ENCODE peak calls at places on chromosomes 6 and 20, in five cellular contexts. T, A, H, Z and F are unnamed samples. For H3K4me1, the result is how much of the 10 kb centered on the place peaks cover.

GRCh38 chr20:32845786-32846185 is 12.9 kb upstream of the EFCAB8 start:
- DNase-seq in Z (peak), H (no peak), T (no peak), A (no peak), F (no peak)

GRCh38 chr6:34051339-34051919 is 94.5 kb downstream of the GRM4 start:
- DNase-seq in Z (no peak), A (no peak), T (no peak), H (peak), F (no peak)

GRCh38 chr6:17334265-17334664 is 53.1 kb downstream of the RBM24 start:
- DNase-seq in H (no peak), T (no peak), Z (peak), A (no peak), F (peak)

GRCh38 chr6:85506441-85507093 is 56.7 kb downstream of the NT5E start:
- DNase-seq in H (no peak), A (no peak), Z (no peak), T (no peak), F (no peak)

GRCh38 chr20:444117-444516 is 18.2 kb downstream of the TBC1D20 start:
- DNase-seq in Z (peak), H (no peak), A (no peak), T (no peak), F (no peak)

GRCh38 chr6:106825156-106825555 is 149.4 kb downstream of the CD24 start:
- DNase-seq in T (no peak), H (no peak), Z (no peak), A (no peak), F (no peak)

GRCh38 chr6:136051140-136051775 is 198.9 kb downstream of the MTFR2 start:
- DNase-seq in H (no peak), Z (no peak), A (no peak), T (no peak), F (no peak)

GRCh38 chr6:82570083-82570482 is 206.5 kb downstream of the TPBG start:
- DNase-seq in Z (no peak), H (no peak), T (no peak), A (no peak), F (no peak)

GRCh38 chr20:38672504-38672903 is 51.8 kb upstream of the SLC32A1 start:
- DNase-seq in Z (no peak), A (no peak), H (no peak), T (no peak), F (peak)

GRCh38 chr20:2593756-2594155 is 57.4 kb downstream of the TMC2 start:
- DNase-seq in A (no peak), H (no peak), Z (no peak), T (no peak), F (no peak)

GRCh38 chr6:117396228-117396627 is 29.5 kb downstream of the ROS1 start:
- DNase-seq in H (no peak), A (no peak), T (no peak), Z (peak), F (no peak)

GRCh38 chr6:71967436-71967835 is 81.1 kb downstream of the RIMS1 start:
- DNase-seq in A (no peak), H (no peak), T (no peak), Z (peak), F (no peak)

GRCh38 chr6:152821525-152821924 is 70.9 kb downstream of the VIP start:
- DNase-seq in H (no peak), A (no peak), T (peak), Z (peak), F (no peak)

GRCh38 chr6:97175806-97176205 is 107.2 kb downstream of the MMS22L start:
- DNase-seq in Z (no peak), H (no peak), T (no peak), A (no peak), F (no peak)

GRCh38 chr6:32178547-32179440 is 589 bp downstream of the RNF5 start:
- DNase-seq in H (no peak), Z (peak), A (no peak), T (no peak), F (no peak)

GRCh38 chr20:24136659-24137246 is 148.2 kb upstream of the GGTLC1 start:
- DNase-seq in T (no peak), H (no peak), Z (no peak), A (no peak), F (peak)

GRCh38 chr20:17857639-17858449 is 110.8 kb downstream of the SNX5 start:
- DNase-seq in T (no peak), Z (no peak), H (no peak), A (no peak), F (no peak)

GRCh38 chr6:105209950-105210706 is 30.3 kb upstream of the POPDC3 start:
- DNase-seq in A (no peak), Z (peak), T (no peak), H (no peak), F (no peak)

GRCh38 chr6:10314163-10314955 is 100.5 kb downstream of the TFAP2A start:
- DNase-seq in A (no peak), H (no peak), Z (no peak), T (no peak), F (no peak)

GRCh38 chr20:8322654-8323053 is 190.6 kb downstream of the PLCB1 start:
- DNase-seq in H (no peak), T (no peak), A (no peak), Z (no peak), F (no peak)

GRCh38 chr20:39108746-39109145 is 146.6 kb downstream of the DHX35 start:
- DNase-seq in H (no peak), Z (peak), A (no peak), T (no peak), F (no peak)

DNA sequence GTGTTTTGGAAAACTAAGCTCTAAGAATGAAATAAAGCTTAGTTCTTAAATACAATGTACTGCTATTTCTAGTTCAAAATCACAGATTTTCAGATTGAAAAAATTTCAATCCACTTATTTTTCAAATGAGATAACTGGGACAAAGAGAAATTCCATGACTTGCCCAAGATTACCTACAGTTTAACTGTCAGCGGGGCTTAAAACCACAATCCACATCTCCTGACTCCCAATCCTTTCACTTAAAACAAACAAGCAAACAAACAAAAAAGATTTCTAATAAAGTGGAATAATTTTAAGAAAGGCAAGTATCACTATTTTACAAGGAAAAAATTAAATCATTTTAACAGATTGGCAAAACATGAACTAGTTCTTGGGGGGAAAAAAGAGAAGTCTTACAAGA is 4.2 kb downstream of the PHIP start:
- DNase-seq in T (no peak), Z (no peak), H (no peak), A (no peak), F (no peak)
- H3K4me3 ChIP-seq in T (peak), Z (peak), H (no peak), A (no peak), F (no peak)

DNA sequence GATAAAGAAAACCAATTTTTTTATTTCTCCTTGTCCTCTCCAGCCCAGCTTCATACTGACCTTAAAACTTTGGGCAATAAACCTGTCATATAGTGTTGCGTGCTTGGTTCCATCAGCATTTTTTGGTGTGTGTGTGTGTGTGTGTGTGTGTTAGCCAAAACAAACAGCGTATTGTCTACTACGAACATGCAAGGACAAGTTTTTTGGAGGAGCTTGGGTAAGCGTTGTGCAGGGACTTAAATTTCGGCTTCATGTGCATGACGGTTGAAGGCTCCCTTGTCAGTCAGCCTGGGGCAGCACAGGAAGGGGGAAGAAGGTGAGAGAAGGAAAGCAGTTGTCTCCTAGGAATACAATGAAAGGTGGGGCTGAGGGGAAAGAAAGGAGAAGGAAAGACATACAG is 62.0 kb upstream of the PAX1 start:
- DNase-seq in Z (no peak), H (no peak), T (no peak), A (no peak), F (no peak)
- H3K4me1 ChIP-seq in Z (under half), H (under half), T (under half), A (under half), F (under half)

GRCh38 chr6:157412780-157413179 is 31.8 kb downstream of the ZDHHC14 start:
- DNase-seq in T (no peak), A (no peak), H (no peak), Z (no peak), F (no peak)
- H3K4me3 ChIP-seq in T (no peak), A (no peak), H (no peak), Z (no peak), F (no peak)

GRCh38 chr6:49546371-49546770 is 4.1 kb upstream of the C6orf141 start:
- DNase-seq in Z (no peak), H (no peak), A (no peak), T (peak), F (no peak)
- H3K4me1 ChIP-seq in Z (under half), H (under half), A (under half), T (under half), F (under half)

GRCh38 chr20:22004946-22005345 is 299.5 kb downstream of the PAX1 start:
- DNase-seq in A (no peak), T (no peak), H (no peak), Z (peak), F (no peak)
- H3K4me3 ChIP-seq in A (no peak), T (no peak), H (no peak), Z (no peak), F (no peak)

GRCh38 chr6:53896237-53896636 is 101.4 kb downstream of the LRRC1 start:
- DNase-seq in Z (peak), A (no peak), T (no peak), H (no peak), F (no peak)
- H3K4me1 ChIP-seq in Z (under half), A (under half), T (under half), H (under half), F (under half)

GRCh38 chr6:4133941-4134838 is 1.2 kb downstream of the ECI2 start:
- DNase-seq in Z (peak), H (no peak), A (no peak), T (peak), F (no peak)
- H3K4me3 ChIP-seq in Z (peak), H (peak), A (peak), T (peak), F (peak)

GRCh38 chr6:132506869-132507813 is 5.8 kb downstream of the STX7 start:
- DNase-seq in Z (no peak), A (no peak), T (no peak), H (no peak), F (no peak)
- H3K4me1 ChIP-seq in Z (under half), A (under half), T (under half), H (half or more), F (half or more)

GRCh38 chr6:103268335-103268734 is 1591.4 kb downstream of the HACE1 start:
- DNase-seq in T (no peak), A (no peak), Z (no peak), H (no peak), F (no peak)

DNA sequence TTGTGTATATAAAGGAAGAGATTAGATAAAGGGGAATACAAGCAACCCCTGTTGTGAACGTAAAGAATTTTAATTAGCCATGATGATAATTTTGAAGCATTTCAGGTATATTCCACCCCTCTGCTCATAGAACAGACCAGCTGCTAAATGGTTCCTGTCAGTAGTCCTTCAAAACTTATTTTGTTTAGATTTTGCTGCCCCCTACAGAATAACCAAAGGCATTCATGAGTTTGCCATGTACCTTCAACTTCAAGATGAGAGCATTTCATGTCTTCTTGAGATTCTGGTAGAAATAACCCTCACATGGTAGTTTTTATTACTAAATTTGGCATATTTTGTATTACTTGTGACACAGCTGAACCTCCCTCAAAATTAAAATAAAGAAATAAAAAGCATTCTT is 1586.7 kb downstream of the HACE1 start:
- DNase-seq in H (no peak), A (peak), T (peak), Z (no peak), F (no peak)
- H3K4me3 ChIP-seq in H (no peak), A (no peak), T (no peak), Z (no peak), F (no peak)